ENCODE peak calls at places on chromosomes 1 and 21, in seven cellular contexts. M is SK-N-SH, B is K562, H is H1, X is HepG2, P is HCT116, A is GM12878. I is an unnamed sample.

GRCh38 chr1:12769976-12770505 is 3.5 kb upstream of the PRAMEF12 start:
- DNase-seq in B (no peak), P (no peak), A (no peak), X (no peak), M (no peak), H (no peak), I (no peak)

GRCh38 chr1:68231627-68232303 is 558 bp downstream of the WLS start:
- DNase-seq in H (no peak), M (peak), P (no peak), B (no peak), A (no peak), X (no peak), I (no peak)

GRCh38 chr1:32336963-32337675 is 1.1 kb upstream of the MARCKSL1 start:
- DNase-seq in A (peak), P (no peak), M (no peak), X (no peak), B (peak), H (no peak), I (no peak)

GRCh38 chr1:172531412-172531811 is 1.5 kb upstream of the SUCO start:
- DNase-seq in H (no peak), A (no peak), X (no peak), B (no peak), P (no peak), M (peak), I (no peak)

GRCh38 chr1:1219341-1219740 is 5.4 kb upstream of the TNFRSF4 start:
- DNase-seq in B (no peak), H (no peak), X (no peak), A (no peak), P (no peak), M (no peak), I (no peak)

GRCh38 chr21:34775793-34776192 is 107.0 kb downstream of the CLIC6 start:
- DNase-seq in X (no peak), P (no peak), M (no peak), B (no peak), A (no peak), H (no peak), I (peak)

GRCh38 chr21:44089001-44089911 is 17.9 kb upstream of the PWP2 start:
- DNase-seq in P (no peak), H (peak), X (no peak), B (no peak), M (no peak), A (no peak), I (no peak)

GRCh38 chr1:58206749-58207148 is 339.8 kb downstream of the OMA1 start:
- DNase-seq in M (no peak), B (no peak), P (no peak), H (no peak), A (no peak), X (no peak), I (no peak)

GRCh38 chr1:179930867-179931266 is 23.7 kb upstream of the CEP350 start:
- DNase-seq in M (no peak), H (no peak), X (no peak), B (no peak), A (no peak), P (no peak), I (no peak)

GRCh38 chr1:64561993-64562392 is 92.1 kb downstream of the CACHD1 start:
- DNase-seq in P (no peak), H (no peak), A (no peak), B (no peak), M (no peak), X (no peak), I (no peak)

GRCh38 chr1:203046984-203047630 is 20.8 kb downstream of the PPFIA4 start:
- DNase-seq in A (no peak), H (no peak), M (no peak), P (no peak), B (no peak), X (no peak), I (no peak)

GRCh38 chr1:56200921-56201320 is 378.4 kb downstream of the PLPP3 start:
- DNase-seq in X (no peak), P (no peak), A (no peak), M (no peak), H (no peak), B (no peak), I (no peak)

GRCh38 chr1:34083974-34084373 is 81.1 kb downstream of the CSMD2 start:
- DNase-seq in A (no peak), X (no peak), M (no peak), B (no peak), H (no peak), P (no peak), I (no peak)

GRCh38 chr1:7295946-7296345 is 475.1 kb upstream of the VAMP3 start:
- DNase-seq in P (no peak), M (no peak), H (no peak), B (no peak), A (no peak), X (no peak), I (no peak)

GRCh38 chr1:36369061-36369470 is 16.7 kb downstream of the STK40 start:
- DNase-seq in H (peak), X (peak), P (peak), B (peak), A (no peak), M (peak), I (peak)

GRCh38 chr1:24949331-24949881 is 19.3 kb upstream of the RUNX3 start:
- DNase-seq in P (no peak), H (no peak), M (no peak), A (no peak), X (peak), B (peak), I (no peak)

GRCh38 chr1:94061513-94062443 is 59.2 kb downstream of the ABCA4 start:
- DNase-seq in H (peak), B (peak), A (no peak), P (peak), M (peak), X (peak), I (peak)
- TF ChIP-seq JUND in H (no peak), B (no peak), A (no peak), P (no peak), M (no peak), X (no peak), I (no peak)

DNA sequence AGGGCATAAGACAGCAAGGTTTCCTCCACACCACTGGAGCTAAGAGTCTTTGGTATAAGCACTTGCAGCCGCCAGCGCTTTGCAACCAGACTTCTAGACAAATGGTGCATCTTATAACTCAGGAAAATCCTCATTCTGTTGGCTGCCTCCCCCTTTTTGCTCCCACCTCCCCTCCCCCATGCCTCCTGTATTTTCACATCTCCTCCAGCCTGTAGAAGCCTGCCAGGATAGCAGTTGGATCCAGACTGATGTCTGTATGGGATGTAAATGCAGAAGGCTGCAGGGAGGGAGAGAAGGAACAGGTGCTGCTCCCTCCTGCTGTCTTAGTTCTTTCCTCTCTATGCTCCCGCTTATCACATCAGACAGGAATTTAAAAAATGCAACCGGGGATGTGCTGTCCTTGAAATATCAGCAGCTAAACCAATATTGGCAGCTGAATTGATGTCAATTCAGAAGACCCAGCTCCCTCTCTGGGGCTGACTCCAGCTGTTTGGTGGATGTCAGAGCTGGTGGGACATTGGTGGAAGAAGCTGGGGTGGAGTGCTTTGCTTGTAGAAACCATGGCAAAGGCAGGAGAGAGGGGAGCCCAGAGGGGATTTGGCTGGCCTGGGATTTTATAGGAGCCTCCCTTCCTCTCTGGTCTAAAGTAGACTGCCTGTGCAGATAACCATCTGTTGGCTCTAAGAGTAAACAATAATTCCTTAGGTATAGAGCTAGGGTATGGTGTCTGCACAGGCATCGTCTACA is 53.5 kb downstream of the NFASC start:
- DNase-seq in B (no peak), X (peak), P (no peak), M (no peak), A (no peak), H (no peak), I (peak)
- TF ChIP-seq JUND in B (no peak), X (no peak), P (no peak), M (no peak), A (no peak), H (peak), I (no peak)

DNA sequence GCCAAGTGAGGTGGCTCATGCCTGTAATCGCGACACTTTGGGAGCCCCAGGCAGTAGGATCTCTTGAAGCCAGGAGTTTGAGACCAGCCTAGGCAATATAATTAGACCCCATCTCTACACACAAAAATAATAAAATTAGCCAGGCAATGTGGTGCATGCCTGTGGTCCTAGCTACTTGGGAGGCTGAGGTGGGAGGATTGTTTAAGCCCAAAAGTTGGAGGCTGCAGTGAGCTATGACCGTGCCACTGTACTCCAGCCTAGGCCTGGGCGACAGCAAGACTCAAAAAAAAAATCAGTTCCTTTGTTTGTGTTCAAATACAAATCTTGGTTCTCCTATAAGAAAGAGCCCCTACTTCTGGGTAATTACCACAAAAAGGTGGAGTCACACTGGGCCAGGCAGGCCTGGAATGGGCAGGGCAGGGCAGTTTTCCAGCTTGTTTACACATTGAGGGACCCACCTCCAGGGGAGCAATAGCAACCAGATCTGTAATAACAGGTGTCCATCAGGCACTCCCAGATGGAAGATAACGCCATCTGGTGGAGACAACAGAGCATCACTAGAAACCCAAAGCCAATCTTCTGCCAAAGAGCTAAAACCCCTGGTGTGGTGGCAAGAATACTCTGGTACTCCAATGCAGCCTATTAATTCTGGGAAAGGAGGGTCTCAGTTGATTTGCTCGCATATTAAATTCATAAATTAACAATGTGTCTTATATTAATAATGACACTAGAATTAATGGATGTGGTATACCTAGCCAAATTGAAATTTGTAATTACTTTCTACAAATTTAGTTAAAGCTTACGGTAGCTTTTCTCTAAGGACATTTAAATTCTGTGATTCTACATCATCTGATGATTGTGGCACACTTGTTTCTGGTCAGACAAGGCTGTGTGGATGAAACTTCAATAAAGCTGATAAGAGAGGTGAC is 13.2 kb downstream of the PPP1R15B start:
- DNase-seq in H (peak), P (peak), A (no peak), M (peak), X (peak), B (peak), I (peak)
- TF ChIP-seq JUND in H (no peak), P (no peak), A (no peak), M (no peak), X (no peak), B (no peak), I (no peak)

GRCh38 chr1:153679337-153680119 is 1.0 kb downstream of the NPR1 start:
- DNase-seq in A (no peak), X (no peak), B (no peak), M (peak), P (no peak), H (peak), I (no peak)

GRCh38 chr1:153678519-153679336 is at the start of gene NPR1:
- DNase-seq in X (no peak), M (peak), H (peak), A (no peak), B (no peak), P (no peak), I (peak)

GRCh38 chr1:153682730-153683129 is 4.2 kb downstream of the NPR1 start:
- DNase-seq in B (no peak), P (no peak), H (no peak), X (no peak), A (no peak), M (no peak), I (no peak)

GRCh38 chr1:153680120-153680403 is 1.6 kb downstream of the NPR1 start:
- DNase-seq in B (no peak), H (no peak), X (no peak), M (no peak), P (no peak), A (no peak), I (no peak)

GRCh38 chr1:153677718-153678518 is 570 bp upstream of the NPR1 start:
- DNase-seq in H (peak), B (peak), M (peak), A (no peak), P (peak), X (no peak), I (peak)
- TF ChIP-seq JUND in H (no peak), B (no peak), M (no peak), A (no peak), P (no peak), X (no peak), I (no peak)

GRCh38 chr1:18341291-18342058 is 139.3 kb upstream of the KLHDC7A start:
- DNase-seq in H (no peak), B (no peak), X (no peak), M (no peak), P (no peak), A (peak), I (no peak)
- TF ChIP-seq JUND in H (no peak), B (no peak), X (no peak), M (no peak), P (no peak), A (no peak), I (no peak)

DNA sequence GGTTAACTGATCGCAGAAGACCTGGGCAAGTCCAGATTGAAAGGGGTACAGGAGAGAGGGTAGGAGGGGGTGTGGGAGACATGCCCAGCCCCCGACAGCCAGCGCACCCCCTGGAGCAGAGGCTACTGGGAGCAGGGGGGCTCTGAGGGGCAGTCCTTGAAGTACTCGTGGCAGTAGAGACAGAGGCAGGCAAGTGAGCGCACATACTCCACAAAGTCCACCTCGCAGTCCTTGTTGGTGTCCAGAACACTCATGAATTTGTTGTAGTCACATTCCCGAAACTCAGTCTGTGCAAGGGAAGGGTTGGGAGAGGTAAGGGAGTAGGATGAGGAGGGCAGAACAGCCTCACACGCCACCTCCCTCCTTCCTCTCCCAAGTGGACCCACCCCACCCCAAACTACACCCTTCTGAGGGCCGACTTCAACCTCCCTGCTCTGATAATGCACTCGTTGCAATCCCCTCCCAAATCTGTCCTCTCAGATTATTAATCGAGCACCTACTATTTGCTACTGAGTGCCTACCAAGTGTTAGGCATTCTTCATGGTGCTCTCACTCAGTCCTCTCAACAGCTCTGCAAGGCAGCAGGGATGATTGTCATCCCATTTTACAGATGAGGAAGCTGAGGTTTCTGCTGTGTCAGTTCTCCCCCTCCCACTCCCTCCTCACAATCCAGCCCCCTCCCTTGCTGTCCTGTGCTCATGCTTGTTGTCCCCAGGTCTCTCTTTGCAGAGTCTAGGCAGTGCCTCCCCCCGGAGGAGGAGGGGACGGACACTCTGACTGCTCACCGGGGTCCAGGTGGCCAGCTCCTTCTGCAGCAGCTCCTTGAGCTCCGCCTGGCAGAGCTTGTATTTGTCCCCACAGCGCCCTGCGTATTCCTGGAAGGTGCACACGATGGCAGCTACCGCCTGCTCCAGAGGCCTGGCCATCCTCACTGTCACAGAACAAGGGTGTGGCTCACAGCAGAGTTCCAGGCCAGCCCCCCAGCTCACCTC is 1.2 kb downstream of the S100A3 start:
- DNase-seq in M (no peak), A (no peak), H (no peak), X (no peak), B (no peak), P (no peak), I (no peak)
- TF ChIP-seq JUND in M (no peak), A (no peak), H (no peak), X (no peak), B (no peak), P (no peak), I (no peak)